ENCODE peak calls at places on chromosome 19, in nine cellular contexts. K is endothelial cell; H is neural crest cell; B is CD8-positive, alpha-beta T cell; L is stimulated activated CD4-positive, alpha-beta T cell treated with anti-CD3 and anti-CD28 coated beads, Interleukin-4, amount 100 ng/mL, for 4 hours; W is fibroblast of mammary gland; N is effector memory CD4-positive, alpha-beta T cell; F is stromal cell of bone marrow; X is psoas muscle. Z is an unnamed sample.

GRCh38 chr19:11821474-11821873 is 7.4 kb downstream of the ZNF440 start:
- DNase-seq in K (no peak), H (no peak), B (no peak), L (no peak), W (peak; percentile 80), N (no peak), F (no peak), X (no peak), Z (no peak)

GRCh38 chr19:18919895-18920204 is 335 bp downstream of the DDX49 start:
- DNase-seq in K (no peak), H (no peak), B (no peak), L (no peak), W (peak; percentile 15), N (no peak), F (no peak), X (no peak), Z (no peak)

GRCh38 chr19:7682175-7682855 is 1.7 kb downstream of the TRAPPC5 start:
- DNase-seq in K (no peak), H (no peak), B (no peak), L (no peak), W (no peak), N (no peak), F (no peak), X (no peak), Z (no peak)

GRCh38 chr19:28633223-28634030 is 579.5 kb downstream of the UQCRFS1 start:
- DNase-seq in K (peak; percentile 80), H (peak; percentile 63), B (peak; percentile 19), L (peak; percentile 25), W (peak; percentile 66), N (no peak), F (peak; percentile 46), X (peak; percentile 58), Z (no peak)

GRCh38 chr19:15332311-15332996 is at the start of gene BRD4:
- DNase-seq in K (peak; percentile 76), H (peak; percentile 75), B (peak; percentile 75), L (peak; percentile 82), W (peak; percentile 36), N (peak; percentile 64), F (no peak), X (peak; percentile 86), Z (peak; percentile 68)

GRCh38 chr19:18895828-18896341 is at the start of gene CERS1:
- DNase-seq in K (peak; percentile 53), H (peak; percentile 36), B (no peak), L (no peak), W (no peak), N (no peak), F (no peak), X (no peak), Z (no peak)

GRCh38 chr19:3096902-3097326 is 2.8 kb downstream of the GNA11 start:
- DNase-seq in K (no peak), H (no peak), B (no peak), L (no peak), W (no peak), N (no peak), F (no peak), X (no peak), Z (no peak)

GRCh38 chr19:41563847-41564514 is 12.0 kb upstream of the CEACAM21 start:
- DNase-seq in K (no peak), H (no peak), B (no peak), L (no peak), W (no peak), N (peak; percentile 43), F (no peak), X (no peak), Z (no peak)